ENCODE peak calls at places on chromosomes 4 and X, in seven cellular contexts. P, E, J, O, T, V and L are unnamed samples.

GRCh38 chrX:48468247-48468671 is 1.8 kb downstream of the SLC38A5 start:
- DNase-seq in P (no peak), J (no peak), O (no peak), E (peak; percentile 66), V (no peak), T (no peak), L (no peak)

GRCh38 chrX:76126851-76127250 is 46.0 kb upstream of the PBDC1 start:
- DNase-seq in V (no peak), E (no peak), P (no peak), O (no peak), T (no peak), J (no peak), L (no peak)

GRCh38 chr4:24104173-24104572 is 214.3 kb upstream of the PPARGC1A start:
- DNase-seq in O (no peak), J (no peak), P (peak; percentile 15), V (no peak), T (no peak), E (no peak), L (no peak)

GRCh38 chr4:80235451-80235850 is 31.0 kb upstream of the FGF5 start:
- DNase-seq in P (no peak), O (no peak), V (no peak), T (no peak), E (no peak), J (no peak), L (no peak)

GRCh38 chr4:16237715-16238114 is 11.4 kb upstream of the TAPT1 start:
- DNase-seq in E (no peak), J (no peak), T (no peak), P (no peak), V (no peak), O (peak; percentile 11), L (no peak)

GRCh38 chrX:14660970-14661369 is 131.6 kb downstream of the GLRA2 start:
- DNase-seq in O (no peak), T (no peak), V (no peak), E (no peak), J (no peak), P (no peak), L (no peak)

GRCh38 chr4:74032064-74032463 is 6.4 kb downstream of the CXCL3 start:
- DNase-seq in J (no peak), O (no peak), V (no peak), P (no peak), T (no peak), E (no peak), L (no peak)

GRCh38 chr4:69800599-69800998 is 40.2 kb upstream of the SULT1B1 start:
- DNase-seq in T (no peak), J (no peak), V (peak; percentile 4), P (no peak), O (no peak), E (no peak), L (no peak)

GRCh38 chrX:108397627-108398392 is 40.4 kb downstream of the COL4A6 start:
- DNase-seq in O (no peak), T (peak; percentile 15), P (no peak), J (no peak), V (peak; percentile 34), E (no peak), L (no peak)

GRCh38 chrX:739611-740010 is 109.0 kb downstream of the SHOX start:
- DNase-seq in V (no peak), T (no peak), O (no peak), J (no peak), E (no peak), P (no peak), L (no peak)

GRCh38 chr4:8468746-8469535 is 28.4 kb downstream of the TRMT44 start:
- DNase-seq in P (peak; percentile 65), T (peak; percentile 52), V (peak; percentile 51), O (peak; percentile 53), J (no peak), E (peak; percentile 82), L (no peak)

GRCh38 chrX:151923648-151924047 is 11.0 kb downstream of the MAGEA4 start:
- DNase-seq in E (no peak), J (no peak), O (no peak), T (no peak), P (no peak), V (no peak), L (no peak)

DNA sequence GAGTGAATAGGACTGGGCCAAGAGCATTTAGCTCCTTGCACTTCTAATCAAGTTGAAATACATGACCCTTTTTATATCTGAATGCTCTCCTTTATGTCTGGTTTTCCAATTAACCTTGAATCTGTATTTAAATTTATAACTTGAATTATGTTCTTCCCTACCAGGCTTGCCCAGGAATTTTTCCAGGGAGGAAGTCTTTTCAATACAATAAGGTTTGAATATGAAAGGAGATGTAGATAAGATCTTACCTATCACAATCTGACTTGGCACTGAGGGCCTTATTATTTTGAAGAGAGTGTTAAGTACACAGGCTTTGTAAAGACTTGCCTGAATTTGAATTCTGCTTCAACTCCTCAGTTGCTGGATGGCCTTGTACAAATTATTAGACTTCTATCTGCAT is 555.7 kb downstream of the PCDH7 start:
- DNase-seq in V (no peak), J (no peak), P (no peak), T (no peak), E (no peak), O (no peak), L (no peak)
- H3K27ac ChIP-seq in V (no peak overlapping the region), J (no peak overlapping the region), P (no peak overlapping the region), T (no peak overlapping the region), E (no peak overlapping the region), O (no peak overlapping the region), L (no peak overlapping the region)

GRCh38 chr4:137664416-137664815 is 132.1 kb upstream of the PCDH18 start:
- DNase-seq in J (no peak), V (no peak), E (no peak), O (no peak), T (no peak), P (no peak), L (no peak)
- H3K27ac ChIP-seq in J (no peak overlapping the region), V (no peak overlapping the region), E (peak overlapping the region; percentile 79), O (no peak overlapping the region), T (no peak overlapping the region), P (no peak overlapping the region), L (no peak overlapping the region)

GRCh38 chr4:108166038-108166437 is 2.7 kb downstream of the LEF1 start:
- DNase-seq in E (no peak), V (no peak), O (no peak), P (no peak), J (no peak), T (no peak), L (no peak)
- H3K27ac ChIP-seq in E (no peak overlapping the region), V (no peak overlapping the region), O (no peak overlapping the region), P (no peak overlapping the region), J (no peak overlapping the region), T (no peak overlapping the region), L (no peak overlapping the region)

DNA sequence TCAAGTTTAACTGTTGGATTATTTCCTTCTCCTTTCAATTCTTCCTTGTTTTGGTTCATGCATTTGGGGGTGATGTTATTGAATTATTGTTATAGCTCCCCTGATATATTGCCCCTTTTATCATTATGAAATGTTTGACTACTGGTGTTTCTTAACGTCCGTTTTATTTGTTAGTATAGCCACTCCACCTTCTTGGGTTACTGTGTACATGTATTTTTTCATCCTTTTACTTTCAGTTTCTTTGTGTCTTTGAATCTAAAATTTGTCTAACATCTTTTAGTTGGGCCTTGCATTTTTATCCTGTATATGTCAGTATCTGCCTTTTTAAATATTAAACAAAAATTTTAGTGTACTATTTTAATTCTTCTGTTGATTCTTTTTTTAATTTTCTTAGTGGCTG is 88.7 kb downstream of the TNIP2 start:
- DNase-seq in E (no peak), O (no peak), J (no peak), T (no peak), V (no peak), P (no peak), L (no peak)
- H3K27ac ChIP-seq in E (peak overlapping the region; percentile 57), O (no peak overlapping the region), J (no peak overlapping the region), T (no peak overlapping the region), V (no peak overlapping the region), P (no peak overlapping the region), L (no peak overlapping the region)

GRCh38 chr4:10108391-10108790 is 8.2 kb downstream of the WDR1 start:
- DNase-seq in T (no peak), V (no peak), E (no peak), O (no peak), P (no peak), J (no peak), L (no peak)

GRCh38 chr4:10109995-10110670 is 6.5 kb downstream of the WDR1 start:
- DNase-seq in O (no peak), P (no peak), J (no peak), V (no peak), T (no peak), E (no peak), L (no peak)

GRCh38 chr4:10107111-10108091 is 9.2 kb downstream of the WDR1 start:
- DNase-seq in T (no peak), V (peak; percentile 17), O (no peak), E (peak; percentile 71), P (no peak), J (peak; percentile 62), L (no peak)

GRCh38 chr4:10111067-10111801 is 5.4 kb downstream of the WDR1 start:
- DNase-seq in P (no peak), O (no peak), T (no peak), E (no peak), J (no peak), V (no peak), L (no peak)

GRCh38 chr4:10108818-10109783 is 7.5 kb downstream of the WDR1 start:
- DNase-seq in O (no peak), J (no peak), V (peak; percentile 65), E (no peak), T (no peak), P (no peak), L (peak; percentile 82)
- H3K27ac ChIP-seq in O (peak overlapping the region; percentile 7), J (peak overlapping the region; percentile 22), V (peak overlapping the region; percentile 95), E (peak overlapping the region; percentile 97), T (no peak overlapping the region), P (peak overlapping the region; percentile 68), L (peak overlapping the region; percentile 47)

GRCh38 chr4:35500812-35501211 is 743.5 kb downstream of the ARAP2 start:
- DNase-seq in V (no peak), O (no peak), P (no peak), J (no peak), T (no peak), E (no peak), L (no peak)
- H3K27ac ChIP-seq in V (no peak overlapping the region), O (no peak overlapping the region), P (no peak overlapping the region), J (no peak overlapping the region), T (no peak overlapping the region), E (no peak overlapping the region), L (no peak overlapping the region)

DNA sequence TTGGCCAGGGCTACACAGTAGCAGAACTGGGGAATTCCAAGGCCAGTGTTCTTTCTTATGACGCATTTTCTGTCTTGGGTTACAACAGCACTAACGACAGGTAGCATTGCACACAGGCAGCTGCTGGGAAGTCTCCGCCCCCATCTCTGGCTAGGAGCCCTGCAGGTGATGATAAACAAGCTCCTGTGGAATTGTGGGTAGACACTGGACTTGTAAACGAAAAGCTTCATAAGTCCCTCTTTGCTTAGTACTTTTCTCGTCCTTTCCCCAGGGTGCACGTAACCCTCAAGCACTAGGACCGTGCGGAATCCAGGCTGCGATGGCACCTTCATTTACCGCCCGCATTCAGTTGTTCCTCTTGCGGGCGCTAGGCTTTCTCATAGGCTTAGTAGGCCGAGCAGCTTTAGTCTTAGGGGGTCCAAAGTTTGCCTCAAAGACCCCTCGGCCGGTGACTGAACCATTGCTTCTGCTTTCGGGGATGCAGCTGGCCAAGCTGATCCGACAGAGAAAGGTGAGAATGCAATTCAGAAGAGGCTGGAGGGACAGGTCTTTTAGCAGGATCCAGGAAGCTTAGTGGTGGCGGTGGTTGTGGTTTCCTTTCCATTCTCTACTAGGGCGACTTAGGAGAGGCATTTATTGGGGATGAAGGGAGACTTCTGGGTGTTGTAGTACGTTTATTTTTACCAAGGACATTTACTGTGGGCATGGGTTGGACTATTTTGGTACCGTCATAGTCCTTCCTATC is at the start of gene FAAH2:
- DNase-seq in E (no peak), O (no peak), P (no peak), T (no peak), J (no peak), V (peak; percentile 57), L (peak; percentile 88)
- H3K27ac ChIP-seq in E (no peak within 1 kb of the TSS), O (no peak within 1 kb of the TSS), P (no peak within 1 kb of the TSS), T (no peak within 1 kb of the TSS), J (peak within 1 kb of the TSS; percentile 75), V (no peak within 1 kb of the TSS), L (peak within 1 kb of the TSS; percentile 79)